ENCODE peak calls at places on chromosome 6, in five cellular contexts. L is naive B cell, Z is PC-3, E is endodermal cell, K is AG10803. S is an unnamed sample.

GRCh38 chr6:2191390-2191740 is 54.0 kb downstream of the GMDS start:
- DNase-seq in L (no peak), Z (no peak), E (no peak), K (no peak), S (no peak)

GRCh38 chr6:1613631-1614447 is 4.1 kb downstream of the FOXC1 start:
- DNase-seq in L (no peak), Z (peak; percentile 19), E (peak; percentile 92), K (no peak), S (peak; percentile 60)

GRCh38 chr6:149373511-149373910 is 26.6 kb upstream of the SUMO4 start:
- DNase-seq in L (no peak), Z (no peak), E (no peak), K (no peak), S (no peak)

GRCh38 chr6:12014027-12014872 is 2.1 kb downstream of the HIVEP1 start:
- DNase-seq in L (no peak), Z (peak; percentile 86), E (no peak), K (peak; percentile 48), S (no peak)

GRCh38 chr6:33995046-33995872 is 150.6 kb downstream of the GRM4 start:
- DNase-seq in L (no peak), Z (no peak), E (peak; percentile 58), K (no peak), S (no peak)

GRCh38 chr6:25601797-25602679 is 50.0 kb upstream of the SCGN start:
- DNase-seq in L (peak; percentile 29), Z (peak; percentile 70), E (no peak), K (peak; percentile 67), S (peak; percentile 53)

GRCh38 chr6:13485923-13486557 is 1.4 kb downstream of the GFOD1 start:
- DNase-seq in L (peak; percentile 27), Z (peak; percentile 57), E (peak; percentile 75), K (peak; percentile 34), S (peak; percentile 67)

GRCh38 chr6:33077908-33078307 is 2.1 kb downstream of the HLA-DPB1 start:
- DNase-seq in L (no peak), Z (no peak), E (no peak), K (no peak), S (no peak)